ENCODE peak calls at places on chromosome 14, in seven cellular contexts. Q is lower lobe of right lung, R is KBM-7, A is D341Med, X is T-helper 17 cell, F is WTC11, C is NCI-H345. Y is an unnamed sample.

GRCh38 chr14:91889477-91890211 is 22.3 kb upstream of the TC2N start:
- DNase-seq in Q (no peak), R (no peak), A (peak; percentile 80), X (no peak), F (no peak), C (no peak), Y (no peak)

GRCh38 chr14:57495409-57495808 is 1.8 kb upstream of the CCDC198 start:
- DNase-seq in Q (no peak), R (no peak), A (no peak), X (no peak), F (no peak), C (no peak), Y (no peak)

GRCh38 chr14:73684627-73685026 is 29.6 kb downstream of the PNMA1 start:
- DNase-seq in Q (no peak), R (no peak), A (no peak), X (no peak), F (no peak), C (no peak), Y (no peak)

GRCh38 chr14:69005432-69006148 is 26.5 kb upstream of the ACTN1 start:
- DNase-seq in Q (no peak), R (no peak), A (no peak), X (no peak), F (no peak), C (peak; percentile 51), Y (peak; percentile 89)

GRCh38 chr14:22887260-22887989 is 4.4 kb downstream of the REM2 start:
- DNase-seq in Q (no peak), R (peak; percentile 16), A (no peak), X (no peak), F (peak; percentile 61), C (peak; percentile 24), Y (peak; percentile 62)

GRCh38 chr14:20848955-20849570 is 42.1 kb upstream of the RNASE3 start:
- DNase-seq in Q (no peak), R (no peak), A (no peak), X (no peak), F (no peak), C (no peak), Y (no peak)

GRCh38 chr14:106605548-106606448 is 1079.4 kb downstream of the TMEM121 start:
- DNase-seq in Q (peak; percentile 71), R (peak; percentile 83), A (peak; percentile 40), X (peak; percentile 56), F (no peak), C (no peak), Y (no peak)

GRCh38 chr14:105304565-105304964 is 3.8 kb upstream of the BRF1 start:
- DNase-seq in Q (no peak), R (no peak), A (no peak), X (no peak), F (no peak), C (no peak), Y (no peak)

GRCh38 chr14:104680056-104680805 is 9.2 kb upstream of the INF2 start:
- DNase-seq in Q (peak; percentile 48), R (no peak), A (no peak), X (no peak), F (no peak), C (no peak), Y (peak; percentile 80)

GRCh38 chr14:29749327-29749726 is 178.3 kb downstream of the PRKD1 start:
- DNase-seq in Q (no peak), R (no peak), A (no peak), X (no peak), F (no peak), C (no peak), Y (peak; percentile 41)

GRCh38 chr14:31934767-31935266 is 142.3 kb upstream of the ARHGAP5 start:
- DNase-seq in Q (no peak), R (peak; percentile 62), A (peak; percentile 72), X (no peak), F (peak; percentile 51), C (peak; percentile 72), Y (peak; percentile 59)

GRCh38 chr14:38718519-38718918 is 384.5 kb downstream of the SEC23A start:
- DNase-seq in Q (no peak), R (no peak), A (no peak), X (no peak), F (no peak), C (no peak), Y (no peak)

GRCh38 chr14:52926994-52927393 is 23.9 kb downstream of the FERMT2 start:
- DNase-seq in Q (no peak), R (no peak), A (no peak), X (no peak), F (no peak), C (peak; percentile 32), Y (no peak)

GRCh38 chr14:22520235-22520634 is 68.8 kb downstream of the DAD1 start:
- DNase-seq in Q (no peak), R (no peak), A (peak; percentile 35), X (no peak), F (no peak), C (no peak), Y (peak; percentile 57)

GRCh38 chr14:67704484-67705089 is 2.9 kb downstream of the RDH12 start:
- DNase-seq in Q (no peak), R (peak; percentile 86), A (peak; percentile 65), X (no peak), F (no peak), C (peak; percentile 77), Y (peak; percentile 37)

GRCh38 chr14:68527329-68527851 is 265.5 kb downstream of the ZFP36L1 start:
- DNase-seq in Q (no peak), R (no peak), A (no peak), X (no peak), F (no peak), C (no peak), Y (no peak)

GRCh38 chr14:67311868-67312267 is 47.7 kb downstream of the ATP6V1D start:
- DNase-seq in Q (no peak), R (no peak), A (no peak), X (no peak), F (no peak), C (no peak), Y (no peak)

GRCh38 chr14:104735830-104736642 is 12.0 kb downstream of the ADSS1 start:
- DNase-seq in Q (peak; percentile 89), R (no peak), A (no peak), X (no peak), F (no peak), C (no peak), Y (peak; percentile 36)

GRCh38 chr14:69342928-69343525 is 55.1 kb downstream of the ERH start:
- DNase-seq in Q (no peak), R (no peak), A (no peak), X (no peak), F (no peak), C (no peak), Y (no peak)

GRCh38 chr14:77848031-77848430 is 48.1 kb downstream of the ADCK1 start:
- DNase-seq in Q (no peak), R (no peak), A (no peak), X (no peak), F (no peak), C (no peak), Y (no peak)

GRCh38 chr14:23483216-23483854 is 13.8 kb downstream of the NGDN start:
- DNase-seq in Q (no peak), R (peak; percentile 42), A (peak; percentile 90), X (no peak), F (peak; percentile 87), C (peak; percentile 9), Y (peak; percentile 11)

GRCh38 chr14:49461529-49462401 is 124.4 kb downstream of the RPS29 start:
- DNase-seq in Q (no peak), R (peak; percentile 71), A (peak; percentile 36), X (peak; percentile 12), F (peak; percentile 31), C (peak; percentile 47), Y (peak; percentile 80)

GRCh38 chr14:73500360-73500759 is 9.6 kb downstream of the RIOX1 start:
- DNase-seq in Q (no peak), R (no peak), A (no peak), X (no peak), F (no peak), C (no peak), Y (no peak)

GRCh38 chr14:105069887-105070759 is 4.9 kb upstream of the GPR132 start:
- DNase-seq in Q (peak; percentile 61), R (peak; percentile 66), A (no peak), X (peak; percentile 8), F (no peak), C (no peak), Y (no peak)

Y was measured in brain microvascular endothelial cell.